ENCODE peak calls at places on chromosome 14, in six cellular contexts. R is HepG2, X is cardiac muscle cell, E is A549, K is PC-3, U is dorsolateral prefrontal cortex. G is an unnamed sample.

GRCh38 chr14:51652168-51653095 is 722 bp downstream of the FRMD6 start:
- DNase-seq in K (peak), U (peak), X (no peak), E (no peak), R (no peak), G (no peak)

GRCh38 chr14:102544034-102544744 is 34.6 kb upstream of the ANKRD9 start:
- DNase-seq in U (no peak), K (peak), X (no peak), E (no peak), R (peak), G (no peak)

GRCh38 chr14:76719664-76720063 is 41.6 kb upstream of the VASH1 start:
- DNase-seq in E (no peak), U (no peak), X (no peak), K (no peak), R (no peak), G (no peak)

GRCh38 chr14:23643533-23644194 is 7.5 kb downstream of the DHRS2 start:
- DNase-seq in R (no peak), U (no peak), K (no peak), E (no peak), X (no peak), G (no peak)

GRCh38 chr14:61839452-61839851 is 77.2 kb downstream of the SNAPC1 start:
- DNase-seq in R (no peak), K (peak), X (no peak), U (no peak), E (no peak), G (peak)

GRCh38 chr14:75875958-75876357 is 105.8 kb downstream of the TGFB3 start:
- DNase-seq in U (no peak), E (no peak), X (no peak), K (no peak), R (no peak), G (no peak)

GRCh38 chr14:85464135-85464534 is 65.8 kb upstream of the FLRT2 start:
- DNase-seq in X (no peak), K (no peak), E (no peak), R (no peak), U (no peak), G (no peak)

GRCh38 chr14:78530078-78530477 is 359.9 kb downstream of the NRXN3 start:
- DNase-seq in U (no peak), X (peak), R (no peak), E (peak), K (peak), G (peak)

GRCh38 chr14:65229431-65230286 is 127.3 kb upstream of the MAX start:
- DNase-seq in E (no peak), R (peak), U (peak), X (peak), K (no peak), G (no peak)

GRCh38 chr14:106094654-106095189 is 568.3 kb downstream of the TMEM121 start:
- DNase-seq in K (no peak), R (peak), X (no peak), U (no peak), E (peak), G (no peak)

GRCh38 chr14:61420326-61420725 is 98.9 kb downstream of the PRKCH start:
- DNase-seq in X (no peak), R (no peak), K (peak), U (no peak), E (peak), G (no peak)

GRCh38 chr14:24430143-24430681 is 458 bp downstream of the KHNYN start:
- DNase-seq in E (peak), R (peak), U (no peak), X (peak), K (peak), G (peak)

GRCh38 chr14:24441904-24442239 is 704 bp downstream of the SDR39U1 start:
- DNase-seq in E (no peak), U (no peak), R (no peak), K (peak), X (no peak), G (no peak)

GRCh38 chr14:45893127-45893526 is 640.1 kb upstream of the MIS18BP1 start:
- DNase-seq in E (no peak), R (no peak), U (no peak), K (no peak), X (no peak), G (no peak)

GRCh38 chr14:61640158-61640833 is 55.0 kb upstream of the HIF1A start:
- DNase-seq in K (no peak), U (no peak), X (peak), R (no peak), E (no peak), G (no peak)

GRCh38 chr14:69615471-69616407 is 4.3 kb downstream of the SUSD6 start:
- DNase-seq in U (no peak), E (no peak), K (no peak), X (no peak), R (no peak), G (peak)

GRCh38 chr14:82872494-82872893 is 1338.8 kb upstream of the SEL1L start:
- DNase-seq in R (no peak), E (peak), K (no peak), U (no peak), X (no peak), G (no peak)

GRCh38 chr14:21106191-21106505 is 5.3 kb downstream of the TMEM253 start:
- DNase-seq in X (no peak), R (no peak), U (no peak), K (no peak), E (peak), G (no peak)

GRCh38 chr14:80576401-80576800 is 365.1 kb upstream of the DIO2 start:
- DNase-seq in E (no peak), U (no peak), X (no peak), K (no peak), R (no peak), G (no peak)

GRCh38 chr14:104792945-104793702 is 2.4 kb downstream of the AKT1 start:
- DNase-seq in U (no peak), K (no peak), R (no peak), X (no peak), E (no peak), G (no peak)
- H3K4me3 ChIP-seq in U (no peak), K (peak), R (peak), X (no peak), E (no peak), G (no peak)

GRCh38 chr14:99331796-99332195 is 59.8 kb upstream of the BCL11B start:
- DNase-seq in E (no peak), X (no peak), K (no peak), U (no peak), R (no peak), G (no peak)
- H3K4me3 ChIP-seq in E (no peak), X (no peak), K (no peak), U (no peak), R (no peak), G (no peak)

DNA sequence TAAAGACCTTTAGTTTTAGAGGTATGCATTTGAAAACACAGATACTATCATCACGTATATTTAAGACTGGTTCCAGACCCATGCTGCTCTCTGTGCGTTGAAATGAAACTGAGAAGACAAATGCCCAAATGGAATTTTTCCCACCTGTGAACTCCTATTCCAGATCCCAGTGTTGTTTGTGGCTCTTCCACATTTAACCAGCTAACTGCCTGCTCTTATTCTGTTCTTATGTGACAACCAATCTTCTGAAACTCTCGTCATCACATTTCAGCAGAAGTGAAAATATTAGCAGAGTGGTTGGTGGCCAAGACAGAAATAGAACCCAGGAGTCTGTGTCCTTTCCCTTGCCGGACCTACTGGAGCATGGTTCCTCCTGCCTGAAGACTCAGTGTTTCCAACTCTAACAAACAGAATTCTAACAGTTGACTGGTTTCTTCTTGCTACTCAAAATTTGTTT is 460.2 kb downstream of the RAD51B start:
- DNase-seq in E (no peak), K (no peak), X (no peak), U (no peak), R (no peak), G (no peak)
- H3K4me3 ChIP-seq in E (no peak), K (no peak), X (no peak), U (no peak), R (no peak), G (no peak)

GRCh38 chr14:54781936-54782802 is 120.5 kb downstream of the GCH1 start:
- DNase-seq in U (no peak), K (no peak), R (no peak), E (no peak), X (no peak), G (no peak)
- H3K4me3 ChIP-seq in U (no peak), K (no peak), R (no peak), E (no peak), X (no peak), G (no peak)

GRCh38 chr14:73246387-73247150 is 9.3 kb downstream of the PAPLN start:
- DNase-seq in U (no peak), E (no peak), R (no peak), X (no peak), K (no peak), G (no peak)

GRCh38 chr14:73244541-73244940 is 7.2 kb downstream of the PAPLN start:
- DNase-seq in X (no peak), U (no peak), K (no peak), E (no peak), R (no peak), G (no peak)

GRCh38 chr14:73243341-73243740 is 6.0 kb downstream of the PAPLN start:
- DNase-seq in U (no peak), K (no peak), R (no peak), X (no peak), E (no peak), G (no peak)

GRCh38 chr14:73243748-73244147 is 6.4 kb downstream of the PAPLN start:
- DNase-seq in R (no peak), X (no peak), K (no peak), U (no peak), E (no peak), G (no peak)

DNA sequence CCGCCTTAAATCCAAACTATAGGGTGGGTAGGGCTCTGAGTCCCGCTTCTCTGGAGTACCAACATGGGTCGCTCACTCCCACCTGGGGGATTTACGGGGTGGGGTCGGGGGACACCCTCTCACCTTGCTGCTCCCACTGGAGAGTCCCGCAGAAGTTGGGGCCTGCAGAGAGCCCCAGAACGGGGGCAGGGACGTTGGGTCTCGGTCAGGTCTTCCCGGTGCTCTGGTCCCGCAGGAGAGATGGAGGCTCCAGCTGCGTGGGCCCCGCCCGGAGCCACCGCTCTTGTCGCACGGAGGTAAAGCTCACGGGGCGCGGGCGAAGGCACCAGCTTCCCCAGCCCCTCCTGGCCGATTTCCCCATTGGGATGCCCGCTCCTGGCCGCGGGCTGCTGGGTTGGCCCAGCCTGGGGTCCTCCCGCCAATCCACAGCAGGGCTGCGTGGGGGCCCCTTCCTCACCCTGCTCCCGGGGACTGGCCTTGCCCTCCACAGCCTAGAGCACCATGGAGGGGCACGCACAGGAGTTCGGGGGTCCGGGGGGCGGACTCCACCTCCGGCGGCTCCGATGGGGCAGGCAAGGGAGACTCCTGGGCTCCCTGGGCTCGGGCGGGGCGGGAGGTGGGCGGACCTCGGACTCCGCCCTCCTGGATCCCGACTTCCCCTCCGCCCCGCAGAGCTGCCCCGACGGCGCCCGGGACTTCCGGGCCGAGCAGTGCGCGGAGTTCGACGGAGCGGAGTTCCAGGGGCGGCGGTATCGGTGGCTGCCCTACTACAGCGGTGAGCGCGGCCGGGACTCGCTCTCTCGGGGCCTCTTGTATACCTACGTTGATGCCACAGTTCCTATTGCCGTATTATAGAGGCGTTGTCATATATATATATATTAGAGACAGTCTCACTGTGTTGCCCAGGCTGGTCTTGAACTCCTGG is 8.4 kb downstream of the PAPLN start:
- DNase-seq in R (no peak), E (no peak), U (no peak), K (no peak), X (no peak), G (no peak)
- H3K4me3 ChIP-seq in R (no peak), E (no peak), U (peak), K (no peak), X (peak), G (peak)

GRCh38 chr14:67267929-67268328 is 26.7 kb downstream of the PALS1 start:
- DNase-seq in K (no peak), E (no peak), X (no peak), R (no peak), U (no peak), G (no peak)
- H3K4me3 ChIP-seq in K (no peak), E (no peak), X (no peak), R (no peak), U (peak), G (no peak)

GRCh38 chr14:104109121-104109541 is 23.6 kb downstream of the ASPG start:
- DNase-seq in K (no peak), R (no peak), X (no peak), U (no peak), E (no peak), G (no peak)
- H3K4me3 ChIP-seq in K (no peak), R (no peak), X (no peak), U (no peak), E (no peak), G (no peak)